ENCODE peak calls at places on chromosomes 12 and 14, in five cellular contexts. One of them, this sample, is unnamed. For H3K4me1, the result is how much of the 10 kb centered on the place peaks cover.

GRCh38 chr14:55130194-55130550 is 1.1 kb downstream of the LGALS3 start:
- DNase-seq in aorta: no peak
- DNase-seq in H9: peak
- DNase-seq in lung: no peak
- DNase-seq in heart left ventricle: no peak
- DNase-seq in this sample: no peak

GRCh38 chr12:130254476-130255276 is 83.0 kb upstream of the PIWIL1 start:
- DNase-seq in aorta: no peak
- DNase-seq in H9: no peak
- DNase-seq in heart left ventricle: no peak
- DNase-seq in lung: no peak
- DNase-seq in this sample: no peak

GRCh38 chr12:80946591-80946990 is 8.9 kb upstream of the LIN7A start:
- DNase-seq in H9: no peak
- DNase-seq in aorta: no peak
- DNase-seq in heart left ventricle: no peak
- DNase-seq in lung: no peak
- DNase-seq in this sample: no peak

GRCh38 chr12:29599397-29599796 is 101.9 kb upstream of the OVCH1 start:
- DNase-seq in heart left ventricle: no peak
- DNase-seq in H9: no peak
- DNase-seq in lung: no peak
- DNase-seq in aorta: no peak
- DNase-seq in this sample: no peak

GRCh38 chr12:77535734-77536133 is 295.0 kb upstream of the NAV3 start:
- DNase-seq in aorta: no peak
- DNase-seq in H9: no peak
- DNase-seq in lung: no peak
- DNase-seq in heart left ventricle: no peak
- DNase-seq in this sample: no peak

GRCh38 chr14:44154889-44155288 is 352.2 kb downstream of the FSCB start:
- DNase-seq in H9: no peak
- DNase-seq in heart left ventricle: no peak
- DNase-seq in aorta: no peak
- DNase-seq in lung: no peak
- DNase-seq in this sample: no peak

GRCh38 chr14:94334837-94335236 is 11.7 kb upstream of the SERPINA6 start:
- DNase-seq in aorta: no peak
- DNase-seq in lung: no peak
- DNase-seq in heart left ventricle: no peak
- DNase-seq in H9: no peak
- DNase-seq in this sample: no peak

GRCh38 chr14:38150075-38150474 is 57.6 kb upstream of the SSTR1 start:
- DNase-seq in aorta: no peak
- DNase-seq in heart left ventricle: no peak
- DNase-seq in lung: no peak
- DNase-seq in H9: no peak
- DNase-seq in this sample: no peak

GRCh38 chr12:67452119-67452805 is 183.1 kb downstream of the CAND1 start:
- DNase-seq in aorta: no peak
- DNase-seq in heart left ventricle: no peak
- DNase-seq in lung: no peak
- DNase-seq in H9: no peak
- DNase-seq in this sample: no peak

GRCh38 chr12:98369601-98370000 is 145.8 kb upstream of the TMPO start:
- DNase-seq in aorta: no peak
- DNase-seq in H9: no peak
- DNase-seq in heart left ventricle: no peak
- DNase-seq in lung: no peak
- DNase-seq in this sample: no peak

GRCh38 chr14:56386024-56386423 is 193.6 kb upstream of the TMEM260 start:
- DNase-seq in aorta: no peak
- DNase-seq in lung: no peak
- DNase-seq in heart left ventricle: no peak
- DNase-seq in H9: no peak
- DNase-seq in this sample: no peak

GRCh38 chr14:20400965-20401593 is 12.2 kb downstream of the TEP1 start:
- DNase-seq in aorta: no peak
- DNase-seq in lung: no peak
- DNase-seq in heart left ventricle: no peak
- DNase-seq in H9: no peak
- DNase-seq in this sample: no peak

GRCh38 chr12:6451348-6452244 is at the start of gene TAPBPL:
- DNase-seq in lung: peak
- DNase-seq in H9: peak
- DNase-seq in heart left ventricle: peak
- DNase-seq in aorta: peak
- DNase-seq in this sample: peak

GRCh38 chr12:1093166-1093751 is 102.2 kb downstream of the ERC1 start:
- DNase-seq in heart left ventricle: no peak
- DNase-seq in lung: no peak
- DNase-seq in aorta: no peak
- DNase-seq in H9: no peak
- DNase-seq in this sample: peak

GRCh38 chr12:128938886-128939285 is 85.6 kb downstream of the GLT1D1 start:
- DNase-seq in aorta: no peak
- DNase-seq in lung: peak
- DNase-seq in heart left ventricle: no peak
- DNase-seq in H9: no peak
- DNase-seq in this sample: no peak

GRCh38 chr14:78029471-78030372 is 140.5 kb upstream of the NRXN3 start:
- DNase-seq in H9: peak
- DNase-seq in aorta: no peak
- DNase-seq in heart left ventricle: no peak
- DNase-seq in lung: no peak
- DNase-seq in this sample: peak

GRCh38 chr12:52521175-52521574 is 981 bp upstream of the KRT5 start:
- DNase-seq in H9: peak
- DNase-seq in aorta: no peak
- DNase-seq in heart left ventricle: no peak
- DNase-seq in lung: peak
- DNase-seq in this sample: no peak

GRCh38 chr12:79689477-79690155 is 1.1 kb downstream of the PAWR start:
- DNase-seq in H9: peak
- DNase-seq in aorta: peak
- DNase-seq in heart left ventricle: peak
- DNase-seq in lung: peak
- DNase-seq in this sample: peak

GRCh38 chr12:57430117-57430930 is 519 bp downstream of the R3HDM2 start:
- DNase-seq in aorta: peak
- DNase-seq in H9: peak
- DNase-seq in lung: peak
- DNase-seq in heart left ventricle: peak
- DNase-seq in this sample: peak

GRCh38 chr14:102833341-102833740 is 56.1 kb downstream of the TRAF3 start:
- DNase-seq in heart left ventricle: no peak
- DNase-seq in aorta: no peak
- DNase-seq in H9: no peak
- DNase-seq in lung: no peak
- DNase-seq in this sample: no peak

GRCh38 chr12:131242741-131243496 is 289.2 kb downstream of the ADGRD1 start:
- DNase-seq in aorta: peak
- DNase-seq in H9: peak
- DNase-seq in lung: no peak
- DNase-seq in heart left ventricle: no peak
- DNase-seq in this sample: peak

GRCh38 chr14:87233266-87233665 is 759.7 kb downstream of the GALC start:
- DNase-seq in aorta: no peak
- DNase-seq in lung: no peak
- DNase-seq in heart left ventricle: no peak
- DNase-seq in H9: peak
- DNase-seq in this sample: no peak

GRCh38 chr14:72652179-72652578 is 241.7 kb downstream of the DPF3 start:
- DNase-seq in aorta: no peak
- DNase-seq in heart left ventricle: no peak
- DNase-seq in lung: no peak
- DNase-seq in H9: no peak
- DNase-seq in this sample: no peak

GRCh38 chr14:71324767-71325272 is 417.6 kb downstream of the PCNX1 start:
- DNase-seq in heart left ventricle: no peak
- DNase-seq in aorta: no peak
- DNase-seq in lung: no peak
- DNase-seq in H9: peak
- DNase-seq in this sample: no peak

DNA sequence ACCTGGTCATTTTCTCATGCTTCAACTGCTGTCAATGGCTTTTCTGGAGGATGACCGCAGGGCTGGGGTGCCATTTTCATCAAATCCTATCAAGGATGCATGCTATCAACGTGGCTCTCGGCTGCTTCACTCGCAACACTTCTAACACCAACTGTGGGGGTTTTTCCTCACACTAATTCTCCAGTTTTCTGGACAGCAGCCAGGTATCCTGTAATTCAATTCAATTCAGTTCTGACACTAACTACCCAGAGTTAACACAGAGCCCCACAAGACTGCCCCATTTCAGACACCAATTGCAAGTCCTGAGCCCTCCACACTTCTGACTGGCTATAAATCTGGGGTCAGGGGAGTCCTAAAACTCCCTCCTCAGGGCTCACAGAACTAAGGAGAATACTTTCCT is 55.3 kb upstream of the TMCC3 start:
- DNase-seq in H9: no peak
- DNase-seq in lung: no peak
- DNase-seq in aorta: no peak
- DNase-seq in heart left ventricle: no peak
- DNase-seq in this sample: no peak
- H3K4me1 ChIP-seq in H9: under half
- H3K4me1 ChIP-seq in lung: under half
- H3K4me1 ChIP-seq in aorta: under half
- H3K4me1 ChIP-seq in heart left ventricle: under half
- H3K4me1 ChIP-seq in this sample: under half

DNA sequence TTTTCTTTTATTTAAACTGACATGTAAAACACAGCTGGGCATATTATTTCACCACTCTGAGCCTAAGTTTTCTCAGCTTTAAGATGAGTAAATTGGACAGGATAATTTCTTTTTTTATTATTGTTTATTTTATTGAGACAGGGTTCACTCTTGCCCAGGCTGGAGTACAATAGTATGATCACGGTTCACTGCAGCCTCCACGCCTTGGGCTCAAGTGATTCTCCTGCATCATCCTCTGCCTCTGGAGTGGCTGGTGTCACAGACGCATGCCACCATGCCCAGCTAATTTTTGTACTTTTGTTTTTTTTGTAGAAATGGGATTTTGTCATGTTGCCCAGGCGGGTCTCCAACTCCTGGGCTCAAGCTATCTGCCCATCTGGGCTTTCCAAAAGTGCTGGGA is 12.7 kb downstream of the BMAL2 start:
- DNase-seq in heart left ventricle: no peak
- DNase-seq in H9: no peak
- DNase-seq in lung: no peak
- DNase-seq in aorta: no peak
- DNase-seq in this sample: no peak
- H3K4me1 ChIP-seq in heart left ventricle: under half
- H3K4me1 ChIP-seq in H9: under half
- H3K4me1 ChIP-seq in lung: under half
- H3K4me1 ChIP-seq in aorta: under half
- H3K4me1 ChIP-seq in this sample: under half

GRCh38 chr14:33679461-33680225 is 271.2 kb downstream of the EGLN3 start:
- DNase-seq in H9: no peak
- DNase-seq in heart left ventricle: no peak
- DNase-seq in aorta: no peak
- DNase-seq in lung: no peak
- DNase-seq in this sample: no peak

GRCh38 chr14:33685698-33686097 is 265.2 kb downstream of the EGLN3 start:
- DNase-seq in aorta: no peak
- DNase-seq in H9: no peak
- DNase-seq in heart left ventricle: no peak
- DNase-seq in lung: no peak
- DNase-seq in this sample: no peak

GRCh38 chr14:33680873-33681272 is 270.0 kb downstream of the EGLN3 start:
- DNase-seq in heart left ventricle: no peak
- DNase-seq in H9: no peak
- DNase-seq in lung: no peak
- DNase-seq in aorta: no peak
- DNase-seq in this sample: no peak

GRCh38 chr14:33685026-33685425 is 265.8 kb downstream of the EGLN3 start:
- DNase-seq in aorta: no peak
- DNase-seq in lung: no peak
- DNase-seq in heart left ventricle: no peak
- DNase-seq in H9: no peak
- DNase-seq in this sample: no peak

GRCh38 chr14:33682746-33683145 is 268.1 kb downstream of the EGLN3 start:
- DNase-seq in lung: peak
- DNase-seq in H9: no peak
- DNase-seq in aorta: peak
- DNase-seq in heart left ventricle: no peak
- DNase-seq in this sample: no peak
- H3K4me1 ChIP-seq in lung: under half
- H3K4me1 ChIP-seq in H9: under half
- H3K4me1 ChIP-seq in aorta: under half
- H3K4me1 ChIP-seq in heart left ventricle: under half
- H3K4me1 ChIP-seq in this sample: under half

GRCh38 chr12:106108187-106108816 is 30.5 kb downstream of the NUAK1 start:
- DNase-seq in aorta: no peak
- DNase-seq in lung: no peak
- DNase-seq in H9: peak
- DNase-seq in heart left ventricle: no peak
- DNase-seq in this sample: no peak

GRCh38 chr12:106106892-106107291 is 31.9 kb downstream of the NUAK1 start:
- DNase-seq in H9: no peak
- DNase-seq in aorta: no peak
- DNase-seq in lung: no peak
- DNase-seq in heart left ventricle: no peak
- DNase-seq in this sample: no peak

GRCh38 chr12:106107566-106107965 is 31.2 kb downstream of the NUAK1 start:
- DNase-seq in heart left ventricle: no peak
- DNase-seq in aorta: no peak
- DNase-seq in lung: no peak
- DNase-seq in H9: no peak
- DNase-seq in this sample: no peak

GRCh38 chr12:106110626-106111300 is 28.0 kb downstream of the NUAK1 start:
- DNase-seq in lung: no peak
- DNase-seq in H9: no peak
- DNase-seq in aorta: no peak
- DNase-seq in heart left ventricle: no peak
- DNase-seq in this sample: no peak

DNA sequence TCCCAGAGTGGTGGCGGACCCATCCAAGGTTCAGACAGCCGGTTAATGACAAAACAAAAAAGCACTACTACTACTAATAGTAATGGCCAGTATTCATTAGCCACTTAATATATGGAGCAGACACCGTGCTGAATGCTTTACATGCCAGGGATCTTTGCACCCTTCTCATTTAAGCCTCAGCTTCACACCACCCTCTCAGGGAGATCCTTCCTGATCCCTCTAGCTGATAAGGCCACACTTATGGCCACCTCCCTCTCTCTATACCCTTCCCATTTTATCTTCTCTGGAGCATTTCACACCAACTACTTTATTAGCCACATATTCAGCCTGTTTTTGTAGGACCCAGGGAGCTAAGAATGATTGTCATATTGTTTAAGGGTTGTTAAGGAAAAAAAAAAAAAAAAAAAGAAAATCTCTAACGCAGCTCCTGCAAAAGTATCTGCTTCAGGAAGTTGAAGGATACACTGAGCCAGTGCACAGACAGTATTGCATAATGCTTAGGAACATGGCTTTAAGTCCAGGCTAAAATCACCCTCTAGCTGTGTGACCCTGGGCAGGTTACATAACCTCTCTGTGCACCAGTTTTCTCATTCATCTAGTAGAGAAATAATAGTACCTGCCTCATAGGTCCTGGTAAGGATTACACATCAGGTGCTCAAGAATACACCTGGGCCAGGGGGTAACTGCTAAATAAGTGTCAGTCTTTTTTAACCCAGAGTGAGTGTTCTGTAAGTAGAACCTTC is 29.4 kb downstream of the NUAK1 start:
- DNase-seq in lung: no peak
- DNase-seq in heart left ventricle: no peak
- DNase-seq in H9: no peak
- DNase-seq in aorta: no peak
- DNase-seq in this sample: no peak
- H3K4me1 ChIP-seq in lung: half or more
- H3K4me1 ChIP-seq in heart left ventricle: half or more
- H3K4me1 ChIP-seq in H9: under half
- H3K4me1 ChIP-seq in aorta: under half
- H3K4me1 ChIP-seq in this sample: under half